ENCODE peak calls at places on chromosomes 3 and 15, in eight cellular contexts. U, G, X, D, T, B, E and Q are unnamed samples.

GRCh38 chr3:193974591-193974990 is 161.4 kb upstream of the HES1 start:
- DNase-seq in U (no peak), G (no peak), X (no peak), D (no peak), T (peak; percentile 59), B (no peak), E (no peak), Q (no peak)

GRCh38 chr3:17412950-17413530 is 329.4 kb downstream of the TBC1D5 start:
- DNase-seq in U (no peak), G (peak; percentile 21), X (peak; percentile 45), D (peak; percentile 22), T (peak; percentile 82), B (no peak), E (peak; percentile 39), Q (no peak)

GRCh38 chr15:52674831-52675230 is 4.4 kb downstream of the ATOSA start:
- DNase-seq in U (no peak), G (no peak), X (no peak), D (no peak), T (no peak), B (no peak), E (no peak), Q (no peak)

GRCh38 chr3:174275336-174275735 is 583.8 kb upstream of the NAALADL2 start:
- DNase-seq in U (no peak), G (no peak), X (no peak), D (no peak), T (no peak), B (no peak), E (no peak), Q (no peak)

GRCh38 chr3:172125963-172126403 is 86.6 kb downstream of the FNDC3B start:
- DNase-seq in U (peak; percentile 75), G (no peak), X (no peak), D (no peak), T (no peak), B (no peak), E (no peak), Q (peak; percentile 45)

GRCh38 chr3:159872374-159873109 is 116.1 kb upstream of the IL12A start:
- DNase-seq in U (no peak), G (peak; percentile 74), X (no peak), D (no peak), T (no peak), B (no peak), E (no peak), Q (no peak)

GRCh38 chr15:65653341-65653740 is 31.6 kb downstream of the SLC24A1 start:
- DNase-seq in U (no peak), G (no peak), X (no peak), D (no peak), T (no peak), B (no peak), E (no peak), Q (no peak)

GRCh38 chr3:138646527-138646926 is 38.0 kb downstream of the FAIM start:
- DNase-seq in U (no peak), G (no peak), X (no peak), D (no peak), T (no peak), B (no peak), E (no peak), Q (no peak)

GRCh38 chr3:153290278-153291015 is 128.4 kb downstream of the RAP2B start:
- DNase-seq in U (no peak), G (no peak), X (peak; percentile 53), D (no peak), T (no peak), B (no peak), E (no peak), Q (no peak)

GRCh38 chr15:54990793-54991192 is 205.9 kb downstream of the RSL24D1 start:
- DNase-seq in U (no peak), G (no peak), X (no peak), D (no peak), T (no peak), B (no peak), E (no peak), Q (no peak)

GRCh38 chr3:138180375-138181029 is 5.8 kb upstream of the DBR1 start:
- DNase-seq in U (no peak), G (no peak), X (peak; percentile 54), D (peak; percentile 31), T (peak; percentile 23), B (no peak), E (no peak), Q (no peak)

GRCh38 chr3:115659253-115659652 is 35.9 kb downstream of the GAP43 start:
- DNase-seq in U (no peak), G (no peak), X (no peak), D (no peak), T (no peak), B (no peak), E (no peak), Q (no peak)

GRCh38 chr15:70617076-70617910 is 146.1 kb downstream of the UACA start:
- DNase-seq in U (no peak), G (no peak), X (no peak), D (no peak), T (no peak), B (no peak), E (no peak), Q (no peak)

DNA sequence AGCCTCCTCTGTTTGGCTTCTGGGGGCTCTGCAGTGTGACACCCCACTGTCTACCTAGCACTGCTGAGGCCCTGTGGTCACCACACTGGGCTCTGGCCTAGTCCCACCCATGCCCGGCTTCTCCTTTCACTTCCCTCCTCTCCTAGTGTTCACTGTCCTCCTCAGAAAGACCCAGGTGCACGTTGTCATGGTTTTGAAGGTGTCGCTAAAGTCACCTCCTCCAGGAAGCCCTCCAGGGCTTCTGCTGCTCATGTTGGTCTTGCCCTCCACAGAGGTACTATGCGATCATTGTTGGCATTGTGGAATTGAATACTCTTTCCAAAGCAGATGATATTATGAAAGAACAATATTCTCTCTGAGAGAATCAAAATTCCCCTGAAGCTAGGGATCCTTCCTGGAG is 163.5 kb downstream of the GABRG3 start:
- DNase-seq in U (no peak), G (no peak), X (no peak), D (no peak), T (no peak), B (no peak), E (no peak), Q (no peak)
- H3K9me3 ChIP-seq in U (no peaks in the 10 kb centered on the region), G (peaks cover 3% of the 10 kb centered on the region), X (no peaks in the 10 kb centered on the region), D (no peaks in the 10 kb centered on the region), T (no peaks in the 10 kb centered on the region), B (no peaks in the 10 kb centered on the region), E (no peaks in the 10 kb centered on the region), Q (no peaks in the 10 kb centered on the region)

GRCh38 chr3:128685001-128685726 is 34.5 kb upstream of the RPN1 start:
- DNase-seq in U (no peak), G (no peak), X (no peak), D (no peak), T (no peak), B (no peak), E (no peak), Q (no peak)
- H3K27ac ChIP-seq in U (no peak overlapping the region), G (no peak overlapping the region), X (no peak overlapping the region), D (no peak overlapping the region), T (no peak overlapping the region), B (no peak overlapping the region), E (no peak overlapping the region), Q (no peak overlapping the region)

GRCh38 chr3:7086417-7086816 is 225.5 kb downstream of the GRM7 start:
- DNase-seq in U (no peak), G (no peak), X (no peak), D (no peak), T (no peak), B (no peak), E (no peak), Q (no peak)

DNA sequence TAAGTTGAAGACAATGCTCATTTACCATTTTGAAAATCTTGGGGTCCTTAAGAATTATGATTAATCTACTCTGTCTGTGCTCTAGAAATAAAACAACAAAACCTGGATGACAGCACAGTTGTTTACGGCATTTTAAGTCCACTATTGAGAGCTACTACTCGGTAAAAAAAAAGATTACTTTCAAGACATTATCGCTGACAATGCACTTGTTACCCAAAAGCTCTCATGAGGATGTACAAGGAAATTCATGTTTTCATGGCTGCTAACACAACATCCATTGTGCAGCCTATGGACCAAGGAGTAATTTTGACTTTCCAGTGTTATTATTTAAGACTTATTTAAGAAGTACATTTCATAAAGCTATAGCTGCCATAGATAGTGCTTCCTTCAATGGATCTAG is 221.3 kb downstream of the GRM7 start:
- DNase-seq in U (no peak), G (no peak), X (no peak), D (no peak), T (no peak), B (no peak), E (no peak), Q (no peak)
- H3K9me3 ChIP-seq in U (no peaks in the 10 kb centered on the region), G (peaks cover 6% of the 10 kb centered on the region), X (no peaks in the 10 kb centered on the region), D (no peaks in the 10 kb centered on the region), T (no peaks in the 10 kb centered on the region), B (no peaks in the 10 kb centered on the region), E (no peaks in the 10 kb centered on the region), Q (no peaks in the 10 kb centered on the region)

GRCh38 chr3:37173806-37174205 is 576 bp downstream of the LRRFIP2 start:
- DNase-seq in U (no peak), G (no peak), X (no peak), D (no peak), T (no peak), B (no peak), E (no peak), Q (no peak)

GRCh38 chr3:37170097-37170496 is 4.3 kb downstream of the LRRFIP2 start:
- DNase-seq in U (no peak), G (no peak), X (no peak), D (no peak), T (no peak), B (no peak), E (no peak), Q (no peak)

GRCh38 chr3:37171144-37171543 is 3.2 kb downstream of the LRRFIP2 start:
- DNase-seq in U (peak; percentile 74), G (no peak), X (no peak), D (no peak), T (no peak), B (no peak), E (no peak), Q (peak; percentile 62)

GRCh38 chr3:37168896-37169295 is 5.5 kb downstream of the LRRFIP2 start:
- DNase-seq in U (no peak), G (no peak), X (no peak), D (no peak), T (no peak), B (no peak), E (no peak), Q (no peak)

DNA sequence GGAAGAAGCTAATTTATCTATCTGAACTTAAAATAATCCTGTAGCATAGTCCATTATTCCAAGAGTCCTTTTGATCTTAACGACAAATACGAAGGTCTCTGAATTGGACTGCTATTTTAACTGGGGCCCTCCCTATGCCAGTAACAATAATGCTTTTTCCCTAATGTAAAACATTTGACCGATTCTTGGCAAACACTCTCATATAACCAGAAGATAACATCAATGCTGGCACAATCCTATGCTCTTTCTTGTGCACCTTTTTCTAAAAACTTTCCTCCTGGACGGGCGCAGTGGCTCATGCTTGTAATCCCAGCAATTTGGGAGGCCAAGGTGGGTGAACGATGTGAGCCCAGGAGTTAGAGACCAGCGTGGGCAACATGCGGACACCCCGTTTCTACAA is 3.9 kb downstream of the LRRFIP2 start:
- DNase-seq in U (no peak), G (no peak), X (no peak), D (no peak), T (no peak), B (no peak), E (no peak), Q (no peak)
- H3K27ac ChIP-seq in U (peak overlapping the region; percentile 58), G (no peak overlapping the region), X (no peak overlapping the region), D (no peak overlapping the region), T (no peak overlapping the region), B (no peak overlapping the region), E (no peak overlapping the region), Q (peak overlapping the region; percentile 62)

DNA sequence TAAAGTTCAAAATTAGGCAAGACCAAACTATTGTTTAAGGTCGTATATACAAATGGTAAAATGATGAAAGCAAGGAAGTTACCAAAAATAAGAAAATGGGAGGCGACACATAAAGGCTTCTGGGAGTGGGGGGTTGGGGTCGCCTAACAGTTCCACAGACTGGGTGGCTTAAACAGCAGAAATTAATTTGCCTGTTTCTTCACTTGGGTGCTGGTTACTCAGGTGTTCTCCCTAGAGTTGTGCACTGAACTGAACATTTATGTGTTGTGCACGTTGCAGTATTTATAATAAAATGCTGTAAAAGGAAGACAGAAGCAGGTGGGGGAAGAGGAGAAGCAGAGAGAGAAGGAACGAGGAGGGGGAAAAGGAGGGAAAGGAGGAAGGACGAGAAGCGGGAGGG is 10.5 kb upstream of the RNU6-1 start:
- DNase-seq in U (no peak), G (no peak), X (no peak), D (no peak), T (no peak), B (no peak), E (no peak), Q (no peak)
- H3K9me3 ChIP-seq in U (no peaks in the 10 kb centered on the region), G (no peaks in the 10 kb centered on the region), X (no peaks in the 10 kb centered on the region), D (peaks cover 3% of the 10 kb centered on the region), T (no peaks in the 10 kb centered on the region), B (no peaks in the 10 kb centered on the region), E (no peaks in the 10 kb centered on the region), Q (peaks cover 6% of the 10 kb centered on the region)